ENCODE peak calls at places on chromosomes 6 and 20, in four cellular contexts. T is cardiac muscle cell, A is neural crest cell, V is HCT116. F is an unnamed sample.
A peak's percentile ranks its signal among the peaks of the same experiment; 100 is the strongest.

GRCh38 chr6:149224399-149224798 is 93.1 kb upstream of the TAB2 start:
- DNase-seq in T (no peak), A (no peak), V (no peak), F (no peak)

GRCh38 chr6:113654396-113654795 is 202.7 kb upstream of the MARCKS start:
- DNase-seq in A (no peak), T (peak; percentile 65), V (peak; percentile 41), F (no peak)

GRCh38 chr6:134171517-134171916 is 119.1 kb upstream of the SLC2A12 start:
- DNase-seq in T (peak; percentile 56), V (no peak), A (no peak), F (no peak)

GRCh38 chr6:35034411-35035171 is 106.5 kb downstream of the TCP11 start:
- DNase-seq in T (no peak), V (no peak), A (no peak), F (no peak)

GRCh38 chr6:35432291-35432690 is 19.8 kb upstream of the FANCE start:
- DNase-seq in A (no peak), T (no peak), V (no peak), F (no peak)

GRCh38 chr6:14463110-14463509 is 345.5 kb downstream of the CD83 start:
- DNase-seq in V (no peak), A (no peak), T (no peak), F (no peak)

GRCh38 chr6:24543683-24544082 is 48.9 kb downstream of the ALDH5A1 start:
- DNase-seq in T (no peak), V (no peak), A (no peak), F (no peak)

GRCh38 chr20:36542019-36542488 is 735 bp downstream of the MYL9 start:
- DNase-seq in T (peak; percentile 71), V (peak; percentile 33), A (peak; percentile 41), F (peak; percentile 69)

GRCh38 chr6:26295691-26296555 is 69.1 kb upstream of the BTN3A2 start:
- DNase-seq in V (peak; percentile 61), A (no peak), T (peak; percentile 70), F (no peak)

GRCh38 chr6:46993846-46994245 is 48.3 kb downstream of the ADGRF1 start:
- DNase-seq in T (peak; percentile 38), V (peak; percentile 90), A (no peak), F (no peak)

GRCh38 chr6:116465246-116465645 is 4.1 kb downstream of the CALHM6 start:
- DNase-seq in T (no peak), V (no peak), A (no peak), F (no peak)

GRCh38 chr6:148435386-148435785 is 92.7 kb downstream of the SASH1 start:
- DNase-seq in V (no peak), T (peak; percentile 77), A (no peak), F (no peak)

GRCh38 chr6:145878591-145879295 is 64.1 kb upstream of the FBXO30 start:
- DNase-seq in A (no peak), V (no peak), T (peak; percentile 22), F (no peak)

GRCh38 chr6:52303178-52303577 is 18.6 kb upstream of the MCM3 start:
- DNase-seq in A (no peak), V (no peak), T (no peak), F (no peak)

GRCh38 chr20:1166963-1167720 is 17.6 kb downstream of the TMEM74B start:
- DNase-seq in T (no peak), A (no peak), V (no peak), F (no peak)

GRCh38 chr6:152166897-152167296 is 359.4 kb downstream of the ESR1 start:
- DNase-seq in T (no peak), A (no peak), V (no peak), F (no peak)

GRCh38 chr6:134903448-134903847 is 46.5 kb downstream of the ALDH8A1 start:
- DNase-seq in A (no peak), V (no peak), T (no peak), F (no peak)

GRCh38 chr6:131613296-131613925 is 14.6 kb downstream of the MED23 start:
- DNase-seq in A (no peak), T (no peak), V (no peak), F (no peak)

GRCh38 chr20:3864518-3864917 is 17.9 kb downstream of the MAVS start:
- DNase-seq in T (no peak), V (no peak), A (no peak), F (no peak)

GRCh38 chr6:156109713-156110112 is 654.1 kb upstream of the NOX3 start:
- DNase-seq in T (no peak), V (no peak), A (no peak), F (no peak)

GRCh38 chr6:69957990-69958559 is 91.7 kb downstream of the COL19A1 start:
- DNase-seq in T (no peak), A (no peak), V (no peak), F (no peak)

GRCh38 chr6:63599243-63599642 is 27.0 kb downstream of the LOC128125822 start:
- DNase-seq in V (no peak), A (no peak), T (no peak), F (no peak)

GRCh38 chr6:35948725-35949124 is 27.8 kb upstream of the SRPK1 start:
- DNase-seq in A (peak; percentile 12), V (peak; percentile 40), T (peak; percentile 49), F (peak; percentile 16)

GRCh38 chr6:158817298-158818007 is 1.7 kb downstream of the EZR start:
- DNase-seq in A (no peak), T (no peak), V (no peak), F (peak; percentile 35)

GRCh38 chr6:161922631-161923119 is 648.8 kb upstream of the AGPAT4 start:
- DNase-seq in T (peak; percentile 63), A (peak; percentile 9), V (peak; percentile 75), F (peak; percentile 59)

GRCh38 chr6:31907158-31907813 is 5.4 kb upstream of the ZBTB12 start:
- DNase-seq in A (no peak), V (no peak), T (peak; percentile 97), F (no peak)

GRCh38 chr6:141169419-141169818 is 963.3 kb upstream of the GJE1 start:
- DNase-seq in V (no peak), A (no peak), T (peak; percentile 66), F (no peak)

DNA sequence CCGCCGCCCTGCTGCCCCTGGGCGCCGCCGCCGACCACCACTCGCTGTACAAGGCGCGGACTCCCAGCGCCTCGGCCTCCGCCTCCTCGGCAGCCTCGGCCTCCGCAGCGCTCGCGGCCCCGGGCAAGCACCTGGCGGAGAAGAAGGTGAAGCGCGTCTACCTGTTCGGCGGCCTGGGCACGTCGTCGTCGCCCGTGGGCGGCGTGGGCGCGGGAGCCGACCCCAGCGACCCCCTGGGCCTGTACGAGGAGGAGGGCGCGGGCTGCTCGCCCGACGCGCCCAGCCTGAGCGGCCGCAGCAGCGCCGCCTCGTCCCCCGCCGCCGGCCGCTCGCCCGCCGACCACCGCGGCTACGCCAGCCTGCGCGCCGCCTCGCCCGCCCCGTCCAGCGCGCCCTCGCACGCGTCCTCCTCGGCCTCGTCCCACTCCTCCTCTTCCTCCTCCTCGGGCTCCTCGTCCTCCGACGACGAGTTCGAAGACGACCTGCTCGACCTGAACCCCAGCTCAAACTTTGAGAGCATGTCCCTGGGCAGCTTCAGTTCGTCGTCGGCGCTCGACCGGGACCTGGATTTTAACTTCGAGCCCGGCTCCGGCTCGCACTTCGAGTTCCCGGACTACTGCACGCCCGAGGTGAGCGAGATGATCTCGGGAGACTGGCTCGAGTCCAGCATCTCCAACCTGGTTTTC is 1.9 kb downstream of the SOX4 start:
- DNase-seq in A (peak; percentile 22), V (no peak), T (peak; percentile 37), F (peak; percentile 35)
- TF ChIP-seq CTCF in A (peak; percentile 40), V (peak; percentile 8), T (no peak), F (peak; percentile 20)

DNA sequence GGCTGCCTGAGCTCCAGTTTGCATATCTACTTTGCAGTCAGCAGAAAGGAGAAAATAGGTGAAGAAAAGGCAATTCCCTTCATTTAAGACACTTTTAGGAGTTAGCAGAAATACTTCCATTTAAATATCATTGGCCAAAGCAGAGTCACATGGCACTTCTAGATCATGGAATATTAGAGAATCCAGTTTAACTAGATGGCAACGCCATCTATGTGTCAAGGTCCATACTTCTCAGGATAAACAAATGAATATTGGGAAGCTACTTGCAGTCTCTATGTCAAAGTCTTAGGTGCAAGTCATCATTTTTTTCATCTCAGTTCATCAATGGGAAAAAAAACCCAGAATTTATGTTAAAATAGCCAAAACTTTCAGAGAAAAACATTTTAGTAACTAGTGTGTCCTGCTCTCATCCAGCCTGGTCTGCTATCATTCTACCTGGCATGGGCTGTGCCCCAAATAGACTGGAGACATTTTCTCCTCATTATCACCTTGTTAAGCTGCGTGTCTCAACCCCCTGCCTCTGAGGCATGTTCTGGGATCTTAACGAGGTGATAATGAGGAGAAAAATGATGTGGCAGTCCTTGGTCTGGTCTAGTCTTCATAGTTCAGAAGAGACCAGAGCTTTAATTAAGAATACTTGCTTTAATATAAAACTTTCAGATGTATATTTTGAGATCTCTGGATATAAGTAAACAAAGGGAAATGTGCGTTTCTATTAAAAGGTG is 227.3 kb downstream of the TBX18 start:
- DNase-seq in T (no peak), V (no peak), A (no peak), F (no peak)
- TF ChIP-seq CTCF in T (no peak), V (no peak), A (no peak), F (no peak)

GRCh38 chr6:169288591-169288990 is 34.9 kb upstream of the THBS2 start:
- DNase-seq in T (peak; percentile 83), V (no peak), A (no peak), F (no peak)
- TF ChIP-seq CTCF in T (no peak), V (no peak), A (no peak), F (no peak)

GRCh38 chr6:127464881-127465459 is 5.8 kb upstream of the KIAA0408 start:
- DNase-seq in T (peak; percentile 80), V (peak; percentile 28), A (peak; percentile 66), F (peak; percentile 74)

GRCh38 chr6:127463056-127463455 is 3.9 kb upstream of the KIAA0408 start:
- DNase-seq in V (no peak), A (no peak), T (no peak), F (no peak)

GRCh38 chr6:127464161-127464880 is 5.1 kb upstream of the KIAA0408 start:
- DNase-seq in A (no peak), V (no peak), T (peak; percentile 77), F (no peak)

GRCh38 chr6:127460465-127460864 is 1.3 kb upstream of the KIAA0408 start:
- DNase-seq in A (no peak), V (no peak), T (no peak), F (no peak)

GRCh38 chr6:127462391-127462790 is 3.2 kb upstream of the KIAA0408 start:
- DNase-seq in A (no peak), V (no peak), T (no peak), F (no peak)
- TF ChIP-seq CTCF in A (no peak), V (peak; percentile 17), T (no peak), F (no peak)

GRCh38 chr20:46331612-46332361 is 23.5 kb upstream of the CDH22 start:
- DNase-seq in A (no peak), V (no peak), T (no peak), F (no peak)
- TF ChIP-seq CTCF in A (no peak), V (no peak), T (no peak), F (no peak)

GRCh38 chr6:99287523-99287922 is 62.0 kb downstream of the FAXC start:
- DNase-seq in V (no peak), A (no peak), T (no peak), F (no peak)

GRCh38 chr6:99276747-99277146 is 72.7 kb downstream of the FAXC start:
- DNase-seq in V (no peak), A (no peak), T (no peak), F (no peak)

GRCh38 chr6:99285881-99286280 is 63.6 kb downstream of the FAXC start:
- DNase-seq in A (no peak), T (no peak), V (no peak), F (no peak)

GRCh38 chr6:99282479-99283062 is 66.9 kb downstream of the FAXC start:
- DNase-seq in A (no peak), T (peak; percentile 36), V (peak; percentile 7), F (no peak)
- TF ChIP-seq CTCF in A (peak; percentile 67), T (peak; percentile 56), V (peak; percentile 53), F (peak; percentile 65)

GRCh38 chr20:32559216-32559752 is 25.8 kb downstream of the NOL4L start:
- DNase-seq in V (no peak), T (no peak), A (no peak), F (no peak)
- TF ChIP-seq CTCF in V (no peak), T (no peak), A (no peak), F (no peak)

GRCh38 chr20:41848180-41848579 is 230.0 kb upstream of the CHD6 start:
- DNase-seq in T (no peak), A (no peak), V (no peak), F (no peak)
- TF ChIP-seq CTCF in T (no peak), A (peak; percentile 46), V (no peak), F (no peak)